ENCODE peak calls at places on chromosomes 5 and 9, in six cellular contexts. Z is Ammon's horn; A is cardiac fibroblast; E is CMK; S is endodermal cell; I is activated naive CD4-positive, alpha-beta T cell treated with Interleukin-2 at 50 U/mL for 16 hours. Q is an unnamed sample.

GRCh38 chr5:76851713-76852369 is 2.0 kb downstream of the S100Z start:
- DNase-seq in A (peak; percentile 38), I (no peak), Z (peak; percentile 37), S (no peak), E (no peak), Q (no peak)

GRCh38 chr5:1103505-1104326 is 8.1 kb downstream of the SLC12A7 start:
- DNase-seq in Z (peak; percentile 63), E (no peak), S (no peak), A (no peak), I (no peak), Q (peak; percentile 51)

GRCh38 chr9:96015876-96016686 is 140.6 kb downstream of the ERCC6L2 start:
- DNase-seq in I (peak; percentile 48), E (no peak), Z (no peak), S (no peak), A (no peak), Q (peak; percentile 66)

GRCh38 chr5:54030981-54031380 is 279.4 kb downstream of the ARL15 start:
- DNase-seq in E (no peak), S (no peak), A (no peak), Z (no peak), I (no peak), Q (no peak)

GRCh38 chr5:107868994-107869393 is 198.3 kb upstream of the EFNA5 start:
- DNase-seq in Z (no peak), A (no peak), E (no peak), I (no peak), S (peak; percentile 80), Q (no peak)

GRCh38 chr5:10130881-10131280 is 118.8 kb downstream of the ATPSCKMT start:
- DNase-seq in A (no peak), S (peak; percentile 56), E (no peak), Z (no peak), I (no peak), Q (no peak)

GRCh38 chr5:140607031-140607430 is 25.9 kb downstream of the CD14 start:
- DNase-seq in I (no peak), S (no peak), Z (no peak), E (no peak), A (no peak), Q (no peak)

GRCh38 chr5:93378073-93378472 is 202.9 kb downstream of the NR2F1-AS1 start:
- DNase-seq in E (no peak), I (no peak), Z (no peak), A (peak; percentile 31), S (no peak), Q (no peak)

GRCh38 chr5:170151105-170151831 is 45.6 kb downstream of the FOXI1 start:
- DNase-seq in I (no peak), E (peak; percentile 9), A (peak; percentile 91), Z (peak; percentile 17), S (peak; percentile 89), Q (no peak)

GRCh38 chr9:100167912-100168775 is 69.1 kb downstream of the INVS start:
- DNase-seq in E (no peak), I (no peak), S (peak; percentile 52), Z (no peak), A (peak; percentile 6), Q (no peak)

GRCh38 chr5:32029291-32029690 is 144.8 kb downstream of the GOLPH3 start:
- DNase-seq in A (no peak), E (no peak), S (no peak), Z (no peak), I (no peak), Q (no peak)

GRCh38 chr5:164728733-164729132 is 1223.3 kb downstream of the MAT2B start:
- DNase-seq in I (no peak), A (no peak), Z (no peak), S (no peak), E (no peak), Q (no peak)

GRCh38 chr9:36868591-36869282 is 165.3 kb downstream of the PAX5 start:
- DNase-seq in S (no peak), E (no peak), Z (no peak), I (no peak), A (no peak), Q (no peak)

GRCh38 chr9:129273136-129273895 is 95.3 kb upstream of the IER5L start:
- DNase-seq in I (no peak), E (no peak), A (no peak), S (peak; percentile 26), Z (no peak), Q (no peak)

GRCh38 chr5:174505621-174506020 is 218.8 kb upstream of the MSX2 start:
- DNase-seq in A (peak; percentile 40), I (no peak), Z (no peak), S (no peak), E (no peak), Q (no peak)

GRCh38 chr5:65760504-65761275 is 38.7 kb downstream of the NLN start:
- DNase-seq in I (peak; percentile 45), S (no peak), E (no peak), A (peak; percentile 87), Z (peak; percentile 91), Q (peak; percentile 76)

GRCh38 chr9:116546711-116547581 is 140.2 kb upstream of the TRIM32 start:
- DNase-seq in E (no peak), A (peak; percentile 34), S (no peak), Z (no peak), I (no peak), Q (no peak)

GRCh38 chr5:11524188-11524587 is 380.1 kb downstream of the CTNND2 start:
- DNase-seq in Z (peak; percentile 81), S (no peak), I (no peak), E (no peak), A (no peak), Q (no peak)

Q was measured in activated CD8-positive, alpha-beta T cell treated with anti-CD3 and anti-CD28 coated beads, Interleukin-2, amount 10 ng/mL, durations not matched to agents 7 days and 5 days.